ENCODE peak calls at places on chromosomes 16 and 17, in ten cellular contexts. X, Z, I, M, W, Q, L, J, R and T are unnamed samples.

GRCh38 chr16:17747357-17747756 is 276.6 kb upstream of the XYLT1 start:
- DNase-seq in X (no peak), Z (no peak), I (no peak), M (no peak), W (no peak), Q (no peak), L (no peak), J (no peak), R (no peak), T (no peak)

GRCh38 chr17:83179378-83179777 is 100.0 kb downstream of the METRNL start:
- DNase-seq in X (no peak), Z (no peak), I (peak; percentile 76), M (no peak), W (peak; percentile 56), Q (no peak), L (no peak), J (no peak), R (no peak), T (peak; percentile 84)

GRCh38 chr17:62094175-62094574 is 29.1 kb upstream of the MED13 start:
- DNase-seq in X (no peak), Z (no peak), I (no peak), M (no peak), W (no peak), Q (no peak), L (no peak), J (no peak), R (no peak), T (no peak)

GRCh38 chr16:17520567-17520966 is 49.8 kb upstream of the XYLT1 start:
- DNase-seq in X (no peak), Z (no peak), I (no peak), M (no peak), W (no peak), Q (no peak), L (no peak), J (no peak), R (no peak), T (no peak)

GRCh38 chr16:87274808-87275207 is 42.4 kb downstream of the C16orf95 start:
- DNase-seq in X (no peak), Z (no peak), I (peak; percentile 6), M (no peak), W (no peak), Q (no peak), L (peak; percentile 36), J (no peak), R (no peak), T (no peak)

GRCh38 chr17:77959926-77960521 is 1.5 kb downstream of the TNRC6C start:
- DNase-seq in X (peak; percentile 60), Z (no peak), I (no peak), M (no peak), W (no peak), Q (no peak), L (no peak), J (peak; percentile 12), R (no peak), T (peak; percentile 88)

GRCh38 chr16:17211797-17212196 is 259.0 kb downstream of the XYLT1 start:
- DNase-seq in X (peak; percentile 91), Z (no peak), I (no peak), M (peak; percentile 34), W (no peak), Q (no peak), L (no peak), J (peak; percentile 18), R (no peak), T (no peak)

GRCh38 chr17:78723001-78723796 is 58.9 kb downstream of the CYTH1 start:
- DNase-seq in X (peak; percentile 83), Z (no peak), I (peak; percentile 89), M (no peak), W (no peak), Q (peak; percentile 65), L (no peak), J (no peak), R (no peak), T (no peak)

GRCh38 chr17:14303343-14304221 is 2.7 kb downstream of the HS3ST3B1 start:
- DNase-seq in X (peak; percentile 76), Z (no peak), I (no peak), M (no peak), W (no peak), Q (peak; percentile 84), L (peak; percentile 81), J (peak; percentile 18), R (no peak), T (no peak)

GRCh38 chr16:13421726-13422125 is 498.2 kb upstream of the ERCC4 start:
- DNase-seq in X (peak; percentile 34), Z (no peak), I (no peak), M (no peak), W (no peak), Q (no peak), L (no peak), J (no peak), R (no peak), T (no peak)

GRCh38 chr16:10944249-10945064 is at the start of gene CLEC16A:
- DNase-seq in X (peak; percentile 98), Z (peak; percentile 98), I (peak; percentile 99), M (peak; percentile 97), W (peak; percentile 99), Q (peak; percentile 100), L (peak; percentile 100), J (peak; percentile 98), R (peak; percentile 84), T (peak; percentile 99)

GRCh38 chr17:64779344-64780095 is 117.4 kb upstream of the SMURF2 start:
- DNase-seq in X (peak; percentile 73), Z (no peak), I (no peak), M (no peak), W (no peak), Q (peak; percentile 85), L (peak; percentile 85), J (no peak), R (no peak), T (no peak)

GRCh38 chr17:42673885-42674754 is 2.7 kb downstream of the PLEKHH3 start:
- DNase-seq in X (peak; percentile 91), Z (peak; percentile 45), I (peak; percentile 89), M (peak; percentile 48), W (peak; percentile 83), Q (peak; percentile 90), L (no peak), J (peak; percentile 75), R (no peak), T (no peak)

GRCh38 chr17:74117999-74118421 is 85.5 kb upstream of the RPL38 start:
- DNase-seq in X (peak; percentile 59), Z (no peak), I (peak; percentile 20), M (no peak), W (peak; percentile 32), Q (no peak), L (peak; percentile 58), J (no peak), R (no peak), T (no peak)

GRCh38 chr17:13862341-13862740 is 207.0 kb upstream of the COX10 start:
- DNase-seq in X (no peak), Z (no peak), I (no peak), M (no peak), W (no peak), Q (no peak), L (no peak), J (no peak), R (no peak), T (no peak)

DNA sequence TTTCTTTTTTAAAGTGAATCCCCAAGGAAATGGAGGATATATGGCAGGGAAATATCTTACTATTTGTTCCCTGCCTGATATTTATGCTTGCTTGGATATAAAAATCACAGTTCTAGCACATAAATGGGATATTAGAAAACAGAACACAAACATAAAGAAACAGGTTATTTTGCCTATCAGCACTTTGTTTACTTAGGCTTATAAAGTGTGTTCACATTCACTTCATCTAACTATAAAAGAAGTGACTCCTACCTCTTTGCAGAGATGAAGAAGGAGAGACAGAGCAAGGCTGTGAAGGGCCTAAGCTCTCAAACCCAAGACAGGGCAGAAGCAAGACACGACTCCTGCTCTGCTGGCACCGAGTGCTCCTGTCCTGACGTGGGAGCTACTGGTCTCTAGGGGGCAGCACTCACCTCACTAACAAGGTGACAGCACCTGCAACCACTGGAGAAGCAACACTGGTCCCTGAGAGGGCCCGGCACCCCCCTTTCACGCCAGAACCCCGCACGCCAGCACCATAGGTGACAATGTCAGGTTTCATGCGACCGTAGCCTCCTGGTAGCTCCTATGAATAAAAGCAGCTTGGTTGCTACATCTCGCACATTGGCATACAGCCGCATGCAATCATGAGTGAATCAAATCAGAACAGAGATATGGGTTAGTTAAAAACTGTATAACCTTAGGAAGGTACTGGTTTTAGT is 32.0 kb downstream of the MBTPS1 start:
- DNase-seq in X (peak; percentile 95), Z (peak; percentile 76), I (peak; percentile 70), M (peak; percentile 78), W (no peak), Q (peak; percentile 55), L (peak; percentile 84), J (peak; percentile 85), R (peak; percentile 66), T (no peak)
- TF ChIP-seq POLR2AphosphoS5 in X (no peak), Z (no peak), I (no peak), M (no peak), W (no peak), Q (no peak), L (no peak), J (no peak), R (no peak), T (no peak)

DNA sequence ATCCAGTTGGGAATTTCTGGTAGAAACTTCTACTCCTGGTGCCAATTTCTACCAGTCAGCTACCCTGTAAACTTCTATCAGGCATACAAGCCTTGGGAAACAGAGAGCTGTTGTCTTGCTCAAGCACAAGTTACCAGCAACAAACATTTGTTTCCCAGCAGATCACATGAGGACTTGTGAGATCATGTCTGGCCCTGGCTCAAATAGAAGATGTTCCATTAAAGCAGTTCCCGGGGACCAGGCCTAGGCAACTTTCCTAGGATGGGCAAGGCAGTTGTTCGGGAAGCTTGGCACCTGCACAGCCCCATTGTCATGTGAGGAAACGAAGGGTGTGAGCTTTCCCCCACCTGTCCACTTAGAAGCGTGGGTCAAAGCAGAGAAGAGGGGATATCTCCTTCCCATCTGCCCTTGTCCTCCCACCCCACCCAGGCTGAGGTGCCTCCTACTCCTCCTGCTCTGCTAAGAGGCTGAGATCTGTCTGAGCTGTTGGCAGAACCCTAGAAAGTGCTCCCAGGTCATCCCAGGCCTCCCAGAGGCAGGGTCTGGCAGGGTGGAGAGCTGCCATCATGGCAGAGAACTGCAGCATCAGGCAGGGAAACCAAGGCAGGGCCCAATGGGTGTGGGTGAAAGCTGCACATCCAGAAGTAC is 11.2 kb upstream of the SLC47A2 start:
- DNase-seq in X (no peak), Z (no peak), I (peak; percentile 90), M (no peak), W (peak; percentile 92), Q (no peak), L (no peak), J (no peak), R (no peak), T (no peak)
- TF ChIP-seq POLR2AphosphoS5 in X (no peak), Z (peak; percentile 69), I (peak; percentile 86), M (no peak), W (peak; percentile 84), Q (peak; percentile 59), L (peak; percentile 22), J (no peak), R (no peak), T (peak; percentile 61)

GRCh38 chr16:66408181-66409048 is 18.7 kb upstream of the BEAN1 start:
- DNase-seq in X (peak; percentile 20), Z (no peak), I (no peak), M (peak; percentile 93), W (no peak), Q (no peak), L (no peak), J (peak; percentile 16), R (no peak), T (no peak)
- TF ChIP-seq POLR2AphosphoS5 in X (no peak), Z (no peak), I (no peak), M (peak; percentile 69), W (no peak), Q (peak; percentile 29), L (peak; percentile 46), J (no peak), R (no peak), T (no peak)

GRCh38 chr17:40311575-40311974 is 2.6 kb downstream of the RARA start:
- DNase-seq in X (no peak), Z (peak; percentile 61), I (peak; percentile 87), M (no peak), W (peak; percentile 79), Q (no peak), L (peak; percentile 79), J (no peak), R (no peak), T (no peak)
- TF ChIP-seq POLR2AphosphoS5 in X (no peak), Z (peak; percentile 41), I (peak; percentile 7), M (no peak), W (no peak), Q (no peak), L (no peak), J (no peak), R (no peak), T (no peak)